ENCODE peak calls at places on chromosomes 3 and 15, in ten cellular contexts. Z is tibial artery; G is aorta; M is transverse colon; P is RWPE2; D is body of pancreas; R is Peyer's patch; X is CD8-positive, alpha-beta T cell; O is neuronal stem cell; B is ascending aorta. V is an unnamed sample.
A peak's percentile ranks its signal among the peaks of the same experiment; 100 is the strongest.

GRCh38 chr3:52056521-52056967 is at the start of gene DUSP7:
- DNase-seq in Z (peak; percentile 57), G (peak; percentile 92), M (peak; percentile 77), P (no peak), D (peak; percentile 77), R (peak; percentile 67), X (peak; percentile 18), O (peak; percentile 81), B (no peak), V (peak; percentile 82)

GRCh38 chr3:69364354-69364753 is 21.5 kb downstream of the FRMD4B start:
- DNase-seq in Z (no peak), G (no peak), M (no peak), P (peak; percentile 66), D (no peak), R (no peak), X (no peak), O (no peak), B (no peak), V (peak; percentile 51)

GRCh38 chr3:190697901-190698300 is 164.6 kb downstream of the GMNC start:
- DNase-seq in Z (no peak), G (no peak), M (no peak), P (no peak), D (no peak), R (no peak), X (no peak), O (no peak), B (no peak), V (peak; percentile 47)

GRCh38 chr3:21729331-21729730 is 21.7 kb downstream of the ZNF385D start:
- DNase-seq in Z (no peak), G (no peak), M (no peak), P (no peak), D (no peak), R (no peak), X (no peak), O (no peak), B (no peak), V (no peak)

GRCh38 chr3:16136042-16136441 is 38.4 kb upstream of the GALNT15 start:
- DNase-seq in Z (peak; percentile 52), G (no peak), M (no peak), P (no peak), D (no peak), R (no peak), X (no peak), O (no peak), B (no peak), V (no peak)

GRCh38 chr3:154480033-154480432 is 50.0 kb upstream of the GPR149 start:
- DNase-seq in Z (no peak), G (no peak), M (no peak), P (no peak), D (no peak), R (no peak), X (no peak), O (no peak), B (no peak), V (no peak)

GRCh38 chr15:86839502-86839901 is 759.8 kb downstream of the AGBL1 start:
- DNase-seq in Z (no peak), G (no peak), M (no peak), P (no peak), D (no peak), R (no peak), X (no peak), O (no peak), B (no peak), V (no peak)

GRCh38 chr15:90531147-90531546 is 1.4 kb downstream of the CRTC3 start:
- DNase-seq in Z (no peak), G (no peak), M (no peak), P (no peak), D (no peak), R (no peak), X (no peak), O (no peak), B (no peak), V (no peak)

GRCh38 chr3:142947352-142947751 is 16.1 kb downstream of the PAQR9 start:
- DNase-seq in Z (no peak), G (no peak), M (no peak), P (no peak), D (no peak), R (no peak), X (no peak), O (no peak), B (no peak), V (no peak)

GRCh38 chr3:30551266-30551665 is 55.1 kb upstream of the TGFBR2 start:
- DNase-seq in Z (no peak), G (no peak), M (no peak), P (no peak), D (no peak), R (peak; percentile 18), X (no peak), O (no peak), B (no peak), V (no peak)

GRCh38 chr3:64460877-64461276 is 226.9 kb downstream of the ADAMTS9 start:
- DNase-seq in Z (no peak), G (no peak), M (no peak), P (no peak), D (no peak), R (no peak), X (no peak), O (no peak), B (no peak), V (no peak)

GRCh38 chr3:190131329-190131728 is 10.6 kb upstream of the P3H2 start:
- DNase-seq in Z (no peak), G (no peak), M (no peak), P (peak; percentile 66), D (peak; percentile 17), R (no peak), X (no peak), O (no peak), B (no peak), V (peak; percentile 82)

GRCh38 chr15:27438403-27439375 is 467.7 kb downstream of the GABRG3 start:
- DNase-seq in Z (no peak), G (no peak), M (no peak), P (no peak), D (no peak), R (no peak), X (no peak), O (no peak), B (no peak), V (no peak)

DNA sequence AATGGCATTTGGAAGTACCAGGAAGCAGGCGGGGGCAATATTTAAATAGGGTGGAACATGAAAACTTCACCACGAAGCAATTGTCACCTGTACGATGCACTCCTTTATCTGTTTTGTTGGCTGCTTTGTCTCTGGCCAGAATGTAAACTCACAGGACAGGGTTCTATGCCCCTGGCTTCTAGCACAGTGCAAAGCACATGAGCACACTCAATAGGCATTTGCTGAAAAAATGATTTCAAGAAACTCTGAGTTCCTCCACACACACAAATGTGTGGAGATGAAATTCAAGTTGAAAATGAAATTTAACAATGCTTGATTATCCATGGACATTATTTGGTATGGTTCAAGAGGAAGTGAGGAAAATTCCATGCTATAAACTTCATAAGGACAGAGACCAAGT is 229.6 kb upstream of the FEZF2 start:
- DNase-seq in Z (no peak), G (no peak), M (no peak), P (no peak), D (no peak), R (no peak), X (no peak), O (no peak), B (no peak), V (no peak)
- H3K4me1 ChIP-seq in Z (peaks cover 5% of the 10 kb centered on the region), G (no peaks in the 10 kb centered on the region), M (no peaks in the 10 kb centered on the region), P (peaks cover 60% of the 10 kb centered on the region), D (no peaks in the 10 kb centered on the region), R (no peaks in the 10 kb centered on the region), X (no peaks in the 10 kb centered on the region), O (no peaks in the 10 kb centered on the region), B (peaks cover 4% of the 10 kb centered on the region), V (peaks cover 49% of the 10 kb centered on the region)

GRCh38 chr15:89404023-89404422 is 69.4 kb upstream of the POLG start:
- DNase-seq in Z (no peak), G (no peak), M (no peak), P (no peak), D (no peak), R (no peak), X (no peak), O (no peak), B (no peak), V (no peak)
- H3K27me3 ChIP-seq in Z (peaks cover 8% of the 10 kb centered on the region), G (no peaks in the 10 kb centered on the region), M (peaks cover 100% of the 10 kb centered on the region), P (peaks cover 34% of the 10 kb centered on the region), D (peaks cover 55% of the 10 kb centered on the region), R (peaks cover 67% of the 10 kb centered on the region), X (peaks cover 58% of the 10 kb centered on the region), O (peaks cover 98% of the 10 kb centered on the region), B (peaks cover 23% of the 10 kb centered on the region), V (peaks cover 11% of the 10 kb centered on the region)

GRCh38 chr3:159841766-159842165 is 146.9 kb upstream of the IL12A start:
- DNase-seq in Z (no peak), G (no peak), M (no peak), P (no peak), D (no peak), R (no peak), X (no peak), O (no peak), B (no peak), V (no peak)
- H3K4me1 ChIP-seq in Z (peaks cover 31% of the 10 kb centered on the region), G (peaks cover 16% of the 10 kb centered on the region), M (no peaks in the 10 kb centered on the region), P (peaks cover 73% of the 10 kb centered on the region), D (no peaks in the 10 kb centered on the region), R (no peaks in the 10 kb centered on the region), X (no peaks in the 10 kb centered on the region), O (peaks cover 10% of the 10 kb centered on the region), B (peaks cover 4% of the 10 kb centered on the region), V (peaks cover 9% of the 10 kb centered on the region)

DNA sequence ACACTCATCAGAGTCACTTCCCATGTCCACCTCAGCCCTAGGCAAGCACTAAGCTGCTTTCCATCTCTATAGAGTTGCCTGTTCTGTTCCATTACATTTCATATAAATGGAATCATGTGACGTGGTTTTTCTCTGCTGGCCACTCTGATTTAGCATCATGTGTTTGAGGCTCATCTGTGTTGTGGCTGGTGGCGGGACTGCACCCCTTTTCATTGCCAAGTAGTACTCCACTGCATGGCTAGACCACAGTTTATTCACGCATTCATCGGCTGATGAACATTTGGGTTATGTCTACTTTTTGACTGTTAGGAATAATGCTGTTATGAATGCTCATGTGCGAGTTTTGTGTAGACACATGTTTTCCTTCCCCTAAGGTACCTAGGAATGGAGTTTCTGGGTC is 114.9 kb downstream of the TMEM266 start:
- DNase-seq in Z (no peak), G (no peak), M (no peak), P (no peak), D (no peak), R (no peak), X (no peak), O (no peak), B (no peak), V (no peak)
- H3K27me3 ChIP-seq in Z (no peaks in the 10 kb centered on the region), G (no peaks in the 10 kb centered on the region), M (peaks cover 17% of the 10 kb centered on the region), P (no peaks in the 10 kb centered on the region), D (no peaks in the 10 kb centered on the region), R (no peaks in the 10 kb centered on the region), X (no peaks in the 10 kb centered on the region), O (peaks cover 3% of the 10 kb centered on the region), B (no peaks in the 10 kb centered on the region), V (no peaks in the 10 kb centered on the region)

DNA sequence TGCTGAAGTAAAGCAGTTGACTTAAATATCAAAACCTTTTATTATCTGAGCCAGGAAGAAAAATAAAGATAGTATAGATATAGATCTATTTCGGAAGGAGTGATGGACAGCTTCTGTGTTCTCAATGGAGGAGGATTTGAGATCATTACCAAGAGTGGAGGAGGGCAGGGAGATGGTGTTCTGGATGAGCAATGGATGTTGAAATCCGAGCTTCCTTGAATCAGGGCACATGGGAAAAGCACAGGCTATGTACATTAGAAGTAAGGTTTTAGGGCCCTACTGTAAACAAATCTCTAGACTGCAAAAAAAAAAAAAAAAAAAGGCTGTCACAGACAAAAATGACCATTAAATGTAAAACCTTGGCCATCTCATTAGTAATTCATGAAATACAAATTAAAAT is 43.2 kb downstream of the GTPBP8 start:
- DNase-seq in Z (no peak), G (no peak), M (no peak), P (no peak), D (no peak), R (no peak), X (no peak), O (no peak), B (no peak), V (peak; percentile 14)
- H3K4me1 ChIP-seq in Z (no peaks in the 10 kb centered on the region), G (no peaks in the 10 kb centered on the region), M (no peaks in the 10 kb centered on the region), P (no peaks in the 10 kb centered on the region), D (no peaks in the 10 kb centered on the region), R (no peaks in the 10 kb centered on the region), X (no peaks in the 10 kb centered on the region), O (no peaks in the 10 kb centered on the region), B (no peaks in the 10 kb centered on the region), V (no peaks in the 10 kb centered on the region)